ENCODE peak calls at places on chromosomes 13 and 19, in six cellular contexts. L is fibroblast of lung, K is small intestine, V is left ventricle myocardium inferior, F is neural progenitor cell, A is SK-N-SH. E is an unnamed sample. For H3K27me3 and H3K36me3, the result is how much of the 10 kb centered on the place peaks cover.

GRCh38 chr13:80363890-80364503 is 23.1 kb upstream of the SPRY2 start:
- DNase-seq in L (peak), K (peak), V (no peak), F (peak), A (peak), E (peak)

GRCh38 chr13:77952276-77952675 is 33.6 kb upstream of the EDNRB start:
- DNase-seq in L (no peak), K (no peak), V (no peak), F (no peak), A (no peak), E (no peak)

GRCh38 chr19:50368649-50369570 is 3.5 kb upstream of the NAPSA start:
- DNase-seq in L (peak), K (peak), V (peak), F (peak), A (peak), E (peak)

GRCh38 chr19:5038631-5039271 is 69.8 kb downstream of the KDM4B start:
- DNase-seq in L (peak), K (no peak), V (no peak), F (peak), A (peak), E (no peak)

GRCh38 chr13:42878721-42879120 is 97.3 kb downstream of the FAM216B start:
- DNase-seq in L (no peak), K (no peak), V (no peak), F (no peak), A (no peak), E (no peak)

GRCh38 chr13:73938375-73939070 is 195.7 kb downstream of the KLF12 start:
- DNase-seq in L (peak), K (no peak), V (no peak), F (no peak), A (no peak), E (peak)

GRCh38 chr13:26305676-26306075 is 51.7 kb downstream of the CDK8 start:
- DNase-seq in L (no peak), K (no peak), V (no peak), F (no peak), A (no peak), E (no peak)

GRCh38 chr19:45144431-45145269 is 16.1 kb downstream of the NKPD1 start:
- DNase-seq in L (no peak), K (no peak), V (no peak), F (no peak), A (no peak), E (no peak)

GRCh38 chr13:32669030-32669646 is 82.9 kb downstream of the PDS5B start:
- DNase-seq in L (peak), K (peak), V (no peak), F (peak), A (peak), E (peak)

GRCh38 chr13:83883061-83883523 is 818 bp upstream of the SLITRK1 start:
- DNase-seq in L (no peak), K (no peak), V (no peak), F (peak), A (no peak), E (no peak)
- H3K27me3 ChIP-seq in L (under half), K (under half), V (half or more), F (half or more), A (under half), E (half or more)

GRCh38 chr19:42233106-42233505 is 9.3 kb downstream of the GSK3A start:
- DNase-seq in L (no peak), K (no peak), V (no peak), F (no peak), A (no peak), E (no peak)

GRCh38 chr19:42234364-42234763 is 8.0 kb downstream of the GSK3A start:
- DNase-seq in L (no peak), K (no peak), V (no peak), F (no peak), A (no peak), E (peak)

GRCh38 chr19:42229855-42230331 is 9.8 kb downstream of the ZNF526 start:
- DNase-seq in L (no peak), K (no peak), V (no peak), F (no peak), A (no peak), E (no peak)

GRCh38 chr19:42233638-42234292 is 8.6 kb downstream of the GSK3A start:
- DNase-seq in L (no peak), K (peak), V (no peak), F (no peak), A (no peak), E (peak)

GRCh38 chr19:42232435-42232834 is 10.0 kb downstream of the GSK3A start:
- DNase-seq in L (no peak), K (no peak), V (no peak), F (no peak), A (no peak), E (no peak)
- H3K36me3 ChIP-seq in L (under half), K (under half), V (half or more), F (under half), A (half or more), E (under half)

GRCh38 chr19:38209152-38209551 is 14.9 kb downstream of the DPF1 start:
- DNase-seq in L (no peak), K (no peak), V (no peak), F (peak), A (no peak), E (no peak)

GRCh38 chr19:38206006-38206745 is 17.8 kb downstream of the DPF1 start:
- DNase-seq in L (no peak), K (no peak), V (no peak), F (no peak), A (no peak), E (no peak)

GRCh38 chr19:38208571-38208970 is 15.5 kb downstream of the DPF1 start:
- DNase-seq in L (no peak), K (no peak), V (no peak), F (no peak), A (no peak), E (no peak)

GRCh38 chr19:38206928-38207327 is 17.1 kb downstream of the DPF1 start:
- DNase-seq in L (no peak), K (no peak), V (no peak), F (no peak), A (no peak), E (no peak)

GRCh38 chr19:38207543-38207942 is 16.5 kb downstream of the DPF1 start:
- DNase-seq in L (no peak), K (no peak), V (no peak), F (no peak), A (no peak), E (no peak)
- H3K27me3 ChIP-seq in L (under half), K (under half), V (half or more), F (under half), A (under half), E (under half)

DNA sequence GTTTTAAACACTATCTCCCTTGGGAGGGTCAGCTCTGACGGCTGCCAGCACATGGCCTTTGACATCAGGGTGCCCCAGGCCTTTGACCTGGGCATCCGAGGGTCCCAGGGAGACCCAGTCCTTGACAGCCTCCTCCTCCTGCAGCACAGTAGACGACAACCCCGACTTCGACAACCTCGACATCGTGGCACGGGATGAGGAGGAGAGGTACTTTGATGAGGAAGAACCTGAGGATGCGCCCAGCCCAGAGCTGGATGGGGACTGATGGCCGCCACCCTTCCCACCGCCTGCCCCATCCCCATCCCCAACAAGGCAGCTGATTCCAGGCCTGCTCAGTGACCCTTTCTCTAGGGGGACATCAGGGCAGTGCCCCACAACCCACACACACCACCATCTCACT is 12.5 kb downstream of the CCDC97 start:
- DNase-seq in L (no peak), K (no peak), V (no peak), F (no peak), A (no peak), E (no peak)
- H3K36me3 ChIP-seq in L (under half), K (under half), V (under half), F (under half), A (under half), E (under half)

GRCh38 chr13:94701313-94702180 is 10.8 kb downstream of the SOX21 start:
- DNase-seq in L (no peak), K (no peak), V (no peak), F (no peak), A (no peak), E (no peak)
- H3K27me3 ChIP-seq in L (half or more), K (half or more), V (half or more), F (under half), A (half or more), E (half or more)

DNA sequence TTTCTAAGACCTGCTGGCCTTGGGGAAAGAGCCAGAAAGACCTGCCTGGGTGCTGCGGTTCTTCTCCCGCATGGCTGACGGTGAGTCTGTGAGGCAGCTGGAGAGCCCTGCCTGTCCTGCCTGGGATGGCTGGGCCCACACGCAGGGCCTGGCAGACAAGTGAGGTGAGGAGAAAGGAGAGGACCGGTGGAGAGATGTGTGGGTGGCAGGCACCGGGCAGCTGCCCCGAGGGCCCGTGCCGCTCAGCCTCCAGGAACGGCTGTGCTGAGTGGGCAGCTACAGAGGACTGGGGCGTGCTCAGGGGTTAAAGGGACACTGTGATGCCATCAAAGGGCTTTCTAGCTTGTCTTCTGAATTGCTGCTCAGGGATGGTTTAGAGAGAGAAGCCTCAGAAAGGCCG is 53.8 kb downstream of the MLLT1 start:
- DNase-seq in L (no peak), K (no peak), V (no peak), F (no peak), A (no peak), E (no peak)
- H3K36me3 ChIP-seq in L (under half), K (under half), V (half or more), F (under half), A (under half), E (under half)

DNA sequence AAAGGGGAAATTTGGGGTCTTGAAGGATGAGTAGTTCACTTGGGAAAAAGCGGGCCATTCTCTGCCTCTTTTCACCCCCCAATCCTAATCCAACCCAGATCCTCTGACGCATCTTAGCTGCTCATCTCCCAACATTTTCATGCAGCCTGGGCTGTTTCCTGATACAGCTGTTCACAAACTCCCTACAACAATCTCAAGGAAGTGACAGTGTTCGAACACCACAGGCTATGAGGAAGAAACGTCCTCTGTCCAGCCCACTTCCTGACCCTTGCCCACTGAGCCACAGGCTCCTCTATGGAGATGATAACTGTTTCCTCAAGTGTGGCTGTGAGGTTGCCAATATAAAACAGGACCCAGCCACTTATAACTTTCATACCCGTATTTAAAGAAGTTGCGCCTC is 16.2 kb downstream of the LMTK3 start:
- DNase-seq in L (no peak), K (peak), V (no peak), F (no peak), A (no peak), E (no peak)
- H3K27me3 ChIP-seq in L (under half), K (under half), V (under half), F (under half), A (under half), E (under half)